ENCODE peak calls at places on chromosome 21, in six cellular contexts. M, H, V, P, S and C are unnamed samples. For H3F3A, the result is how much of the 10 kb centered on the place peaks cover.

GRCh38 chr21:37915941-37916794 is at the start of gene KCNJ6:
- DNase-seq in H (peak), M (peak), V (peak), P (no peak), S (no peak), C (peak)

GRCh38 chr21:28959367-28960099 is 33.1 kb downstream of the LTN1 start:
- DNase-seq in H (peak), S (peak), P (no peak), M (no peak), V (no peak), C (no peak)

GRCh38 chr21:45818904-45819285 is 162.7 kb upstream of the COL6A1 start:
- DNase-seq in V (no peak), M (no peak), H (peak), S (peak), P (no peak), C (no peak)

GRCh38 chr21:27104749-27105439 is 138.0 kb upstream of the ADAMTS5 start:
- DNase-seq in H (peak), V (no peak), P (no peak), M (no peak), S (peak), C (no peak)

GRCh38 chr21:38439957-38440356 is 58.3 kb downstream of the ERG start:
- DNase-seq in H (no peak), S (no peak), M (no peak), P (no peak), V (no peak), C (no peak)

GRCh38 chr21:38266732-38267131 is 9.9 kb downstream of the KCNJ15 start:
- DNase-seq in P (no peak), V (no peak), S (peak), H (peak), M (no peak), C (no peak)

GRCh38 chr21:22575165-22575584 is 1577.0 kb downstream of the NCAM2 start:
- DNase-seq in S (peak), V (peak), P (peak), M (peak), H (no peak), C (peak)

GRCh38 chr21:26846036-26846931 is 1.1 kb upstream of the ADAMTS1 start:
- DNase-seq in H (peak), V (peak), S (peak), M (peak), P (no peak), C (peak)

GRCh38 chr21:35027558-35028450 is 21.3 kb downstream of the RUNX1 start:
- DNase-seq in P (peak), V (no peak), S (no peak), H (peak), M (peak), C (no peak)

GRCh38 chr21:41926068-41926806 is 27.6 kb downstream of the C2CD2 start:
- DNase-seq in M (peak), S (peak), H (peak), V (no peak), P (peak), C (no peak)

GRCh38 chr21:42507418-42507817 is 6.2 kb upstream of the SLC37A1 start:
- DNase-seq in V (no peak), M (no peak), H (no peak), P (no peak), S (no peak), C (no peak)

GRCh38 chr21:36209626-36210171 is 53.1 kb downstream of the DOP1B start:
- DNase-seq in M (peak), S (peak), P (peak), H (peak), V (peak), C (peak)

GRCh38 chr21:20276377-20276776 is 721.8 kb upstream of the NCAM2 start:
- DNase-seq in P (no peak), V (no peak), S (no peak), H (no peak), M (peak), C (no peak)
- TF ChIP-seq EZH2phosphoT487 in P (no peak), V (no peak), S (no peak), H (no peak), M (no peak), C (no peak)

GRCh38 chr21:33302055-33302454 is 22.7 kb upstream of the IFNAR1 start:
- DNase-seq in S (no peak), P (no peak), M (no peak), H (no peak), V (no peak), C (no peak)

GRCh38 chr21:33302796-33303195 is 22.0 kb upstream of the IFNAR1 start:
- DNase-seq in M (peak), V (no peak), P (no peak), H (no peak), S (peak), C (no peak)

GRCh38 chr21:33299181-33299752 is 25.5 kb upstream of the IFNAR1 start:
- DNase-seq in S (peak), H (no peak), V (no peak), M (peak), P (peak), C (no peak)

GRCh38 chr21:33300701-33301631 is 23.8 kb upstream of the IFNAR1 start:
- DNase-seq in M (no peak), H (no peak), S (peak), V (no peak), P (no peak), C (peak)

DNA sequence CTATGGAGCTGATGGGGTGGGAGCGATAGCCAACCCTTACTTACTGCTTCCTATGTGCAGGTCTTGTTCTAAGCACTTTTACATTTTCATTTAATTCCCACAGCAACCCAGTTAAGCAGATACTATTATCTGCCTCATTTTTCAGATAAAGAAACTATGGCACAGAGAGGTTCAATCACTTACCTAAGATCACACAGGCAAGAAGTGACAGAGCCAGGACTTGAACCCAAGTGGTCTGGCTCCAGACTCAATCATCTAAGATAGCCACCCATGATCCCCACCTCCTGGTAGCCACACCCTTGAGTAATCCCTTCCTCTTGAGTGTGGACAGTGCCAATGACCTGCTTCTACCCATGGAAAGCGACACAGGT is 23.2 kb upstream of the IFNAR1 start:
- DNase-seq in V (no peak), M (no peak), P (no peak), H (no peak), S (no peak), C (no peak)
- H3K4me2 ChIP-seq in V (no peak), M (no peak), P (no peak), H (no peak), S (no peak), C (no peak)

DNA sequence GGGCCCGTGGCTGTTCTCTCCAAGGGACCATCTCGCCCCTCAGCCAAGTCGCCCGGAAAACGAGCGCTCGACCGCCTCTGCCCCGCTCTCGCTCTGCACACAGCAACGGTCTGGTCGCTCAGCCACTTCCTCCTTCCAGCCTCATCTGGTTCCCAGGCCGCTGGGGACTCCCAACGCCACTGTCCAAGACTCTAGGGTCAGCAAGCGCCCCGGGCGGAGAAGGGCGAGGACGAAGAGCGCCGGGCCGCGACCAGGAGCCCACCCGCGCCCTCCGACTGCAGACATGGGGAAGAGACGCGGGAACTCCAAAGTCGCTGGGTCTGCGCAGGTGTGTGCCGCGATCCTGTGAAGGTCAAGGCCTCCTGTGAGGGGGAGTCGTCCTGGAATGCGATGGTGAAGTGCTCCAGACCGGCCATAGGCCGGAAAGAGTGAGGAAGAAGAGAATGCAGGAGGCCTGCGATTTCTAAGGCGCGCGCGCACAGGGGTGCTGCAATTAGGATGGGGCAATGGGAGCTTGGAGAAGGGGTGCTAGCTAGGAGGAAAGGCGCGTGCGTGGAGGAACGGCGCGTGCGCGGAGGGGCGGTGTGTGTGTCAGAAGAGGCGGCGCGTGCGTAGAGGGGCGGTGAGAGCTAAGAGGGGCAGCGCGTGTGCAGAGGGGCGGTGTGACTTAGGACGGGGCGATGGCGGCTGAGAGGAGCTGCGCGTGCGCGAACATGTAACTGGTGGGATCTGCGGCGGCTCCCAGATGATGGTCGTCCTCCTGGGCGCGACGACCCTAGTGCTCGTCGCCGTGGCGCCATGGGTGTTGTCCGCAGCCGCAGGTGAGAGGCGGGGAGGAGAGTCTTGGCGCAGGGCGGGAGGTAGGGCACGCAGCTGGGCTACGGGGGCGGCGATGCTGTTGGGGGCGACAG is at the start of gene IFNAR1:
- DNase-seq in H (peak), S (peak), P (peak), V (peak), M (peak), C (peak)
- H3F3A ChIP-seq in H (under half), S (under half), P (under half), V (under half), M (under half), C (under half)

DNA sequence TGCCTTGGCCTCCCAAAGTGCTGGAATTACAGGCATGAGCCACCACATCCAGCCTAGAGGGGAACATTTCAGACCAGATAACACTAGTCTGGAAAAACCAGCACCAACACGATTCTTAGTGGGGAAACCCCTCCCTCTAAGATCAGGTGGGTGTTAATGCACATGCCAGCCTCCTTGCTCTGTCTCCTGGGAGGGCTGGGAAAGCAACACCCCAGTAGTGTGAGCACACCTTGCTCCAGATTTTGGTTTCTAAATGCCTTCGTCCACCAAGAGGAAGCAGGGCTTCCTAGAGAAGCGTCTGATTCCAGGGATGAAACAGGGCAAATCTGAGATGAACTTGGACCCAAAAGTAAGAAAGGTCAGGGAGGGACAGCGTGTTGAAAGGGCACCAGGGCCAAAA is 2.2 kb upstream of the KRTAP10-4 start:
- DNase-seq in V (no peak), M (no peak), S (no peak), H (no peak), P (no peak), C (no peak)
- TF ChIP-seq EZH2phosphoT487 in V (no peak), M (no peak), S (no peak), H (no peak), P (no peak), C (no peak)

GRCh38 chr21:39737376-39738000 is 7.5 kb upstream of the IGSF5 start:
- DNase-seq in M (no peak), S (peak), H (no peak), V (no peak), P (no peak), C (no peak)
- H3K4me2 ChIP-seq in M (no peak), S (peak), H (no peak), V (no peak), P (no peak), C (no peak)

DNA sequence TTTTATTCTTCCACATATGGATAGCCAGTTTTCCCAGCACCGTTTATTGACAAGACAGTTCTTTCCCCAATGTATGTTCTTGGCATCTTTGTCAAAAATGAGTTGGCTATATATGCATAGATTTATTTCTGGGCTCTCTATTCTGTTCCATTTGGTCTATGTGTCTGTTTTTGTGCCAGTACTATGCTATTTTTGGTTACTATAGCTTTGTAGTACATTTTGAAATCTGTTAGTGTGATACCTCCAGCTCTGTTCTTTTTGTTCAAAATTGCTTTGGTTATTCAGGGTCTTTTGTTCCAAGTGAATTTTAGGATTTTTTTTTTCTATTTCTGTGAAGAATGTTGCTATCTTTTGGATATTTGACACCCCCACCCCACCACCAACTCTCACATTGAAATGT is 54.6 kb upstream of the KRTAP19-8 start:
- DNase-seq in H (no peak), M (no peak), P (no peak), V (no peak), S (no peak), C (no peak)
- H3F3A ChIP-seq in H (under half), M (under half), P (under half), V (under half), S (under half), C (under half)